ENCODE peak calls at places on chromosomes 1 and 21, in six cellular contexts. Z is epithelial cell of esophagus, H is GM23338, O is body of pancreas, K is cardiac muscle cell, J is HepG2. D is an unnamed sample.

GRCh38 chr1:220458936-220459335 is 69.0 kb upstream of the MARK1 start:
- DNase-seq in Z (peak), H (no peak), O (no peak), K (no peak), J (no peak), D (no peak)

GRCh38 chr21:44958471-44959191 is 18.8 kb downstream of the SLX9 start:
- DNase-seq in Z (no peak), H (no peak), O (peak), K (no peak), J (no peak), D (no peak)

GRCh38 chr1:227908366-227908765 is 39.4 kb downstream of the WNT9A start:
- DNase-seq in Z (no peak), H (no peak), O (no peak), K (no peak), J (no peak), D (no peak)

GRCh38 chr1:200653022-200653462 is 16.7 kb downstream of the DDX59 start:
- DNase-seq in Z (no peak), H (no peak), O (no peak), K (peak), J (no peak), D (no peak)

GRCh38 chr1:39410915-39411436 is 80.5 kb upstream of the BMP8A start:
- DNase-seq in Z (peak), H (peak), O (peak), K (peak), J (peak), D (peak)

GRCh38 chr1:114902343-114902742 is 47.7 kb downstream of the SYCP1 start:
- DNase-seq in Z (no peak), H (peak), O (no peak), K (no peak), J (no peak), D (no peak)

GRCh38 chr1:205354259-205354904 is 2.3 kb downstream of the KLHDC8A start:
- DNase-seq in Z (peak), H (peak), O (peak), K (peak), J (peak), D (no peak)

GRCh38 chr1:30422251-30422650 is 301.1 kb downstream of the MATN1 start:
- DNase-seq in Z (no peak), H (no peak), O (no peak), K (no peak), J (no peak), D (no peak)

GRCh38 chr1:53375440-53375839 is 47.6 kb upstream of the LRP8 start:
- DNase-seq in Z (no peak), H (no peak), O (peak), K (no peak), J (no peak), D (no peak)

GRCh38 chr21:38352536-38353219 is 95.9 kb downstream of the KCNJ15 start:
- DNase-seq in Z (peak), H (peak), O (peak), K (peak), J (peak), D (no peak)

GRCh38 chr21:39564200-39564599 is 48.5 kb upstream of the B3GALT5 start:
- DNase-seq in Z (no peak), H (no peak), O (peak), K (no peak), J (no peak), D (no peak)

GRCh38 chr1:111481387-111482221 is 7.8 kb downstream of the C1orf162 start:
- DNase-seq in Z (peak), H (peak), O (peak), K (peak), J (peak), D (peak)

GRCh38 chr1:161091093-161091492 is 1.7 kb upstream of the NECTIN4 start:
- DNase-seq in Z (no peak), H (no peak), O (no peak), K (no peak), J (no peak), D (no peak)

GRCh38 chr1:8886589-8886988 is 8.1 kb upstream of the ENO1 start:
- DNase-seq in Z (no peak), H (no peak), O (no peak), K (no peak), J (no peak), D (no peak)

GRCh38 chr1:94339229-94339927 is 78.8 kb upstream of the ABCD3 start:
- DNase-seq in Z (no peak), H (no peak), O (no peak), K (no peak), J (no peak), D (no peak)

GRCh38 chr21:15992171-15992570 is 262.4 kb downstream of the USP25 start:
- DNase-seq in Z (peak), H (no peak), O (no peak), K (no peak), J (no peak), D (no peak)

GRCh38 chr1:215636258-215636965 is 69.3 kb downstream of the KCTD3 start:
- DNase-seq in Z (peak), H (no peak), O (no peak), K (no peak), J (peak), D (no peak)

GRCh38 chr1:61980561-61980960 is 214.1 kb upstream of the L1TD1 start:
- DNase-seq in Z (peak), H (peak), O (no peak), K (no peak), J (no peak), D (no peak)

GRCh38 chr1:21911205-21912001 is 25.7 kb downstream of the HSPG2 start:
- DNase-seq in Z (no peak), H (no peak), O (no peak), K (peak), J (peak), D (no peak)

GRCh38 chr1:222704260-222704659 is 8.0 kb downstream of the AIDA start:
- DNase-seq in Z (no peak), H (no peak), O (no peak), K (no peak), J (no peak), D (no peak)

GRCh38 chr1:235024045-235024439 is 104.6 kb downstream of the TOMM20 start:
- DNase-seq in Z (no peak), H (no peak), O (no peak), K (no peak), J (peak), D (no peak)

GRCh38 chr1:180966744-180967536 is 54.2 kb downstream of the KIAA1614 start:
- DNase-seq in Z (no peak), H (no peak), O (no peak), K (no peak), J (no peak), D (no peak)

GRCh38 chr1:94416901-94417701 is 1.1 kb upstream of the ABCD3 start:
- DNase-seq in Z (peak), H (peak), O (peak), K (peak), J (peak), D (no peak)

GRCh38 chr1:66678151-66678550 is 74.1 kb upstream of the DYNLT5 start:
- DNase-seq in Z (no peak), H (no peak), O (no peak), K (no peak), J (no peak), D (no peak)

GRCh38 chr21:29133796-29134195 is 3.4 kb downstream of the MAP3K7CL start:
- DNase-seq in Z (no peak), H (peak), O (no peak), K (no peak), J (no peak), D (no peak)

GRCh38 chr1:202965441-202965821 is 1.6 kb downstream of the CYB5R1 start:
- DNase-seq in Z (peak), H (no peak), O (no peak), K (no peak), J (no peak), D (no peak)

GRCh38 chr1:64578270-64578973 is 108.5 kb downstream of the CACHD1 start:
- DNase-seq in Z (peak), H (no peak), O (no peak), K (no peak), J (no peak), D (no peak)

GRCh38 chr1:36093226-36093625 is 4.5 kb downstream of the ADPRS start:
- DNase-seq in Z (no peak), H (no peak), O (no peak), K (no peak), J (no peak), D (no peak)

GRCh38 chr1:210754931-210755670 is 378.8 kb downstream of the KCNH1 start:
- DNase-seq in Z (peak), H (no peak), O (no peak), K (peak), J (no peak), D (no peak)

GRCh38 chr1:228913649-228914048 is 178.4 kb downstream of the RHOU start:
- DNase-seq in Z (no peak), H (no peak), O (no peak), K (no peak), J (no peak), D (no peak)

GRCh38 chr1:7695181-7696117 is 75.6 kb upstream of the VAMP3 start:
- DNase-seq in Z (no peak), H (no peak), O (no peak), K (no peak), J (no peak), D (no peak)
- H3K4me3 ChIP-seq in Z (no peak), H (no peak), O (no peak), K (no peak), J (no peak), D (no peak)

GRCh38 chr1:109398343-109399225 is 866 bp upstream of the SORT1 start:
- DNase-seq in Z (peak), H (no peak), O (no peak), K (no peak), J (no peak), D (no peak)
- TF ChIP-seq CTCF in Z (no peak), H (no peak), O (no peak), K (no peak), J (no peak), D (no peak)

GRCh38 chr1:207103892-207104373 is at the start of gene C4BPA:
- DNase-seq in Z (peak), H (no peak), O (peak), K (no peak), J (peak), D (no peak)
- H3K4me3 ChIP-seq in Z (no peak), H (no peak), O (no peak), K (no peak), J (no peak), D (no peak)

DNA sequence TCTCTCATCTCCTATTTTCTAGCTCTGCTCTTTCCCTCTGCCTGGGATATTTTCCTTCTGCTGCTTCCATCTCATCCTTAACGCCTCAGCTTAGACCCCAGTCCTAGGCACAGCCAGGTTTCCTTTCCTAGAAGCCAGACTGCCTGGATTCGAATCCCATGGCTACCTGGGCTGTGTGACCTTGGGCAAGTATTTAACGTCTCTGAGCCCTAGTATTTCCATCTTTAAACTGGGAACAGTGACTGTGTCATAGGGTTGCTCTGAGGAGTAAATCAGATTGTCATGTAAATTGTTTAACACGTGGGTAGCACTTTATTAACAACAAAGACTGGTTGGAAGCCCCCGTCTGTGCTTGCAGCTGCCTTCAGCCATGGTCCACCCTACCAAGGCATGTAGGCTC is 18.4 kb downstream of the DHRS3 start:
- DNase-seq in Z (no peak), H (no peak), O (no peak), K (no peak), J (no peak), D (no peak)
- TF ChIP-seq CTCF in Z (no peak), H (no peak), O (no peak), K (no peak), J (no peak), D (no peak)

GRCh38 chr21:46545911-46546310 is 59.0 kb downstream of the S100B start:
- DNase-seq in Z (no peak), H (no peak), O (no peak), K (no peak), J (no peak), D (no peak)
- H3K4me3 ChIP-seq in Z (no peak), H (no peak), O (no peak), K (no peak), J (no peak), D (no peak)

GRCh38 chr1:2132222-2133038 is 62.1 kb downstream of the FAAP20 start:
- DNase-seq in Z (peak), H (peak), O (peak), K (peak), J (peak), D (no peak)

GRCh38 chr1:2134232-2134603 is 60.4 kb downstream of the FAAP20 start:
- DNase-seq in Z (no peak), H (no peak), O (no peak), K (no peak), J (peak), D (no peak)

GRCh38 chr1:2134604-2135307 is 59.8 kb downstream of the FAAP20 start:
- DNase-seq in Z (no peak), H (no peak), O (peak), K (no peak), J (peak), D (no peak)

GRCh38 chr1:2133879-2134215 is 60.7 kb downstream of the FAAP20 start:
- DNase-seq in Z (no peak), H (no peak), O (no peak), K (no peak), J (no peak), D (no peak)

DNA sequence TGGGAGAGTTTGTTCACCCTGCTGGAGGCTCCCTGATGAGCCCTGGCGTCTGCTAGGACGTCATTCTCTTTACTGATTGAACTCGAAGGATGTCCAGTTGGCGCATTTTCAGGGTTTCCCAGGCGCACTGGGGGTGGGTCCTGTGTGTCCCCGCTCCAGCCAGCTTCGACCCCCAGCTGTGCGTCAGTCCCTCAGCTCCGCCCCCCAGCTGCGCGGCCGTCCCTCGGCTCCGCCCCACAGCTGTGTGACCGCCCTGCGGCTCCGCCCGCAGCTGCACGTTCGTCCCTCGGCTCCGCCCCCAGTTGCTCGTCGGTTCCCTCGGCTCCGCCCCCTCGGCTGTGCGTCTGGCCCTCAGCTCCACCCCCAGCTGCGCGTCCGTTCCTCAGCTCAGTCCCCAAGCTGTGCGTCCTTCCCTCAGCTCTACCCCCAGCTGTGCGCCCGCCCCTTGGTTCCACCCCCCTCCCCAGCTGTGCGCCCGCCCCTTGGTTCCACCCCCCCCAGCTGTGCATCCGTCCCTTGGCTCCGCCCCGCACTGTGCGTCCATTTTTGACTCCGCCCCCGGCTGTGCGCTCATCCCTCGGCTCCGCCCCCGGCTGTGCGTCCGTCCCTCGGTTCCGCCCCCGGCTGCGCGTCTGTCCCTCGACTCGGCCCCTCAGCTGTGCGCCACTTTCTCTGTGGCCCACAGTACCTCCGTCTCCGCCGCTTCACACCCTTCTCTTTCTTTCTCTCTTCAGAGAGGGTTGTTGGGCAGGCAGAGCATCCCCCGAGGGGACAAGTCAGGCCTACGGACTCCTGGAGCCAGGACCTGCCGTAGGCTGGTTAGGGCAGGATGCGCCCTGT is 61.3 kb downstream of the FAAP20 start:
- DNase-seq in Z (peak), H (peak), O (peak), K (peak), J (no peak), D (peak)
- TF ChIP-seq CTCF in Z (no peak), H (no peak), O (no peak), K (no peak), J (no peak), D (no peak)

DNA sequence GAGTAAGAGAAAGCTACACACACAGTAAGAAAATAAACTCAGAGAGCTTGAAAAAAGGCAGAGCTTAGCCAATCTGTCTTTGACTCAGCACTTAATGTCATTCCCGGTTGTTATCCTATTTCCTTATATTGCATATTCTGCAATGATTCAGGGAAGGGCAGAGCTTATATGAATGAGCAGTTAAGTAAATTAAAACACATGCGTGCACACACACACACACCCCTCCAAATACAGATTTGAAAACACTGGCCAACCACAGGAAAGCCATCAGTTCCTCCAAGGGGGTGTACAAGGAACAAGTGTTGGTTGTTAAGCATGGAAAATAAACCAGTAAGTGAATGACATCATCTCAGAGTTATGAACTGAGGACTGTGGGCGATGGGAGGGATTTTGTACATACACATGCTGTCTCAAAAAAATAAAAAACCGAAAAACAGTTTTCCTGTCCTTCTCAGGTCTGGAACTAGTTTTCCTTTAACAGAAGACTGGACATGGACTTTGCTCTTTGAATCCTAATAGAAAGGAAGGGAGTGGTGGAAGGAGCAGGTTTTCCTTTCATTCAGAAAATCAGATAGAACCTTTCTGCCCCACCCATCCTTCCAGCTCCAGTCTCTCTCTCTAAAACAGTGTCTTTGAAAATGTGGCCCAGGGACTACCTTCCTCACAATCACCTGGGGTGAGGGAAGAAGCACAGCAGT is 955 bp downstream of the IQGAP3 start:
- DNase-seq in Z (peak), H (no peak), O (no peak), K (no peak), J (no peak), D (no peak)
- H3K4me3 ChIP-seq in Z (peak), H (peak), O (no peak), K (peak), J (peak), D (peak)

DNA sequence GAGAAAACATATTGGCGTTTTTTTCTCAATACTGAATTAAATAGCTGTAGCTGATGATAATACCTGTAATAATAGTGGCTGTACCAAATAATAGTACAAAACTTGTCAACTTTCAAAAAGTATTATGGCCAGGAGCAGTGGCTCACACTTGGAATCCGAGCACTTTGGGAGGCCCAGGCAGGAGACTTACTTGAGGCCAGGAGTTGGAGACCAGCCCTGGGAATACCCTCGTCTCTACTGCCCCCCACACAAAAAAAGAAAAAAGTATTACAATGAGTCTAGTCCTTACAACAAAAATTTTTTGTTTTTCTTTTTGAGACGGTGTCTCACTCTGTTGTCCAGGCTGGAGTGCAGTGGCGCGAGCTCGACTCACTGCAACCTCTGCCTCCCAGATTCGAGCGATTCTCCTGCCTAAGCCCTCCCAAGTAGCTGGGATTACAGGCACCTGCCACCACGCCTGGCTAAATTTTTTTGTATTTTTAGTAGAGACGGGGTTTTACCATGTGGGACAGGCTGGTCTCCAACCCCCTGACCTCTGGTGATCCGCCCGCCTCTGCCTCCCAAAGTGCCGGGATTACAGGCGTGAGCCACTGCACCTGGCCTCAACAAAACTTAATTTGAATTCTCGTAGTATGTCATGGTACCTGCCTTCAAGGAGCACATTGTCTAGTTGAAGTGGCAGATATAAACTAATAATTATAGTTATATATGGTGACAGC is 1.4 kb downstream of the RBBP4 start:
- DNase-seq in Z (no peak), H (no peak), O (no peak), K (no peak), J (no peak), D (no peak)
- TF ChIP-seq CTCF in Z (no peak), H (no peak), O (no peak), K (no peak), J (no peak), D (no peak)

D was measured in GM06990.